ENCODE peak calls at places on chromosomes 4 and X, in four cellular contexts. U, K, N and S are unnamed samples.

GRCh38 chrX:113644426-113644825 is 803.8 kb upstream of the AMOT start:
- DNase-seq in U (no peak), K (no peak), N (no peak), S (no peak)

GRCh38 chr4:8641931-8642650 is 49.5 kb downstream of the CPZ start:
- DNase-seq in U (no peak), K (no peak), N (no peak), S (no peak)

GRCh38 chr4:75698162-75698962 is 25.2 kb upstream of the G3BP2 start:
- DNase-seq in U (no peak), K (peak), N (peak), S (no peak)

GRCh38 chr4:80026080-80026479 is 46.9 kb downstream of the ANTXR2 start:
- DNase-seq in U (no peak), K (peak), N (no peak), S (no peak)

GRCh38 chr4:111986125-111986524 is 159.1 kb upstream of the FAM241A start:
- DNase-seq in U (no peak), K (no peak), N (no peak), S (no peak)

GRCh38 chrX:2614911-2615310 is 76.2 kb upstream of the CD99 start:
- DNase-seq in U (no peak), K (peak), N (no peak), S (no peak)

GRCh38 chr4:110614173-110614948 is 8.5 kb downstream of the PITX2 start:
- DNase-seq in U (no peak), K (no peak), N (no peak), S (peak)

GRCh38 chr4:39730067-39730466 is 32.1 kb downstream of the UBE2K start:
- DNase-seq in U (peak), K (no peak), N (no peak), S (no peak)

GRCh38 chr4:100933628-100934027 is 413.7 kb downstream of the PPP3CA start:
- DNase-seq in U (no peak), K (no peak), N (no peak), S (no peak)

DNA sequence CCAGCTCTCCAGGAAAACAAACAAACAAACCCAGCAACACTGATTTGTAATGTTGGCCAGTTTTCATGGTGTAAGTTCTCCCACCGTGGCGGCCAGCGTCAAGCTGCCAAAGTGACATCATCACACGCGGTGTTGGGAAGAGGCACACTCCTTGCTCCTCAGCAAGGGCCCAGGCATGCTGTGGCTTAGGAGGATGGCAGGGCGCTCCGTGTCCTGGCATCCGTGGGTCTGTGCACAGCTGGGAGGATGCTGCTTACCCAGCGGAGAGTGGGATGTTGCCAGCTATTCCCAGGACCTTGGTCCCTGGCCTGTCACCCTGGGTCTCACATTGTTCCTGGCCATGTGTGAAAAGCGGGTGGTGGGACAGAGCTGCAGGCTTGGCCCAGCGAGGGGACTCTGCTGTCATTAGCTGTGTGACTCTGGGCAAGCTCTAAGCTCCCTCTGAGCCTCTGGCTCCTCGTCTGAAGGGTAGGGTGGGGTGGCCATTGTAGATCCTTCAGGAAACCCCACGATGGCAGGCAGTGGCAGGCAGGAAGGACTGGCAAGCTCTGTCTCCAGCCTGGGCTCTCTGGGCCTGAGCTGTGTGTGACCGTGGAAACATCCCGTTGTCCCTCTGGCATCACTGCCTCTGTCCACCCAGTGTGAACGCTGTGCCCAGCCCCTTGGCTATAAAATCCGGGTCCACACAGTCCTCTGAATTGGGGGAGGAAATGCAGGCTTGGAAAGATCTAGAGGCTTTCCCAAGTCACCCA is 10.8 kb downstream of the PSAPL1 start:
- DNase-seq in U (no peak), K (no peak), N (no peak), S (no peak)
- TF ChIP-seq HDAC2 in U (no peak), K (no peak), N (no peak), S (no peak)

GRCh38 chr4:168651374-168651773 is 154.5 kb downstream of the PALLD start:
- DNase-seq in U (no peak), K (no peak), N (no peak), S (no peak)
- TF ChIP-seq SRF in U (no peak), K (no peak), N (no peak), S (no peak)

GRCh38 chr4:119627267-119628190 is 1.1 kb downstream of the PDE5A start:
- DNase-seq in U (no peak), K (peak), N (no peak), S (peak)
- TF ChIP-seq HDAC2 in U (no peak), K (no peak), N (no peak), S (no peak)

GRCh38 chr4:153763404-153763803 is 3.6 kb upstream of the RNF175 start:
- DNase-seq in U (no peak), K (peak), N (no peak), S (peak)
- TF ChIP-seq SRF in U (no peak), K (no peak), N (no peak), S (no peak)

GRCh38 chr4:158208931-158209640 is 1.2 kb upstream of the TMEM144 start:
- DNase-seq in U (no peak), K (peak), N (no peak), S (no peak)

GRCh38 chr4:158209825-158210807 is at the start of gene TMEM144:
- DNase-seq in U (peak), K (peak), N (no peak), S (peak)

GRCh38 chr4:158211288-158211687 is 1.0 kb downstream of the TMEM144 start:
- DNase-seq in U (peak), K (peak), N (no peak), S (no peak)
- TF ChIP-seq HDAC2 in U (no peak), K (peak), N (no peak), S (no peak)

GRCh38 chr4:77471821-77472495 is 133.7 kb upstream of the CXCL13 start:
- DNase-seq in U (no peak), K (no peak), N (no peak), S (no peak)
- TF ChIP-seq SRF in U (no peak), K (no peak), N (no peak), S (no peak)

GRCh38 chrX:31435592-31435991 is 363.8 kb upstream of the FTHL17 start:
- DNase-seq in U (no peak), K (no peak), N (no peak), S (peak)
- TF ChIP-seq HDAC2 in U (no peak), K (no peak), N (no peak), S (no peak)